ENCODE peak calls at places on chromosomes 1 and 21, in ten cellular contexts. One of them, this sample, is unnamed. For H3K4me1, the result is how much of the 10 kb centered on the place peaks cover.

GRCh38 chr1:220124542-220124941 is 30.6 kb downstream of the IARS2 start:
- DNase-seq in ascending aorta: no peak
- DNase-seq in tibial artery: no peak
- DNase-seq in mucosa of descending colon: no peak
- DNase-seq in SJSA1: no peak
- DNase-seq in GM23248: peak
- DNase-seq in GM23338: no peak
- DNase-seq in left ventricle myocardium inferior: no peak
- DNase-seq in A549: no peak
- DNase-seq in lower lobe of right lung: no peak
- DNase-seq in this sample: no peak

GRCh38 chr21:34889287-34889536 is 159.9 kb downstream of the RUNX1 start:
- DNase-seq in ascending aorta: peak
- DNase-seq in tibial artery: peak
- DNase-seq in mucosa of descending colon: peak
- DNase-seq in SJSA1: peak
- DNase-seq in GM23248: peak
- DNase-seq in GM23338: peak
- DNase-seq in left ventricle myocardium inferior: peak
- DNase-seq in A549: no peak
- DNase-seq in lower lobe of right lung: peak
- DNase-seq in this sample: peak

GRCh38 chr1:39158330-39159086 is 46.0 kb upstream of the MACF1 start:
- DNase-seq in ascending aorta: peak
- DNase-seq in tibial artery: no peak
- DNase-seq in mucosa of descending colon: peak
- DNase-seq in SJSA1: peak
- DNase-seq in GM23248: no peak
- DNase-seq in GM23338: peak
- DNase-seq in left ventricle myocardium inferior: no peak
- DNase-seq in A549: peak
- DNase-seq in lower lobe of right lung: peak
- DNase-seq in this sample: no peak

GRCh38 chr1:43979528-43980254 is 681 bp downstream of the B4GALT2 start:
- DNase-seq in ascending aorta: no peak
- DNase-seq in tibial artery: no peak
- DNase-seq in mucosa of descending colon: peak
- DNase-seq in SJSA1: peak
- DNase-seq in GM23248: peak
- DNase-seq in GM23338: peak
- DNase-seq in left ventricle myocardium inferior: peak
- DNase-seq in A549: no peak
- DNase-seq in lower lobe of right lung: no peak
- DNase-seq in this sample: peak

GRCh38 chr1:64845831-64846425 is 101.1 kb downstream of the RAVER2 start:
- DNase-seq in ascending aorta: no peak
- DNase-seq in tibial artery: no peak
- DNase-seq in mucosa of descending colon: no peak
- DNase-seq in SJSA1: no peak
- DNase-seq in GM23248: no peak
- DNase-seq in GM23338: no peak
- DNase-seq in left ventricle myocardium inferior: no peak
- DNase-seq in A549: no peak
- DNase-seq in lower lobe of right lung: no peak
- DNase-seq in this sample: no peak

GRCh38 chr21:28325618-28326017 is 667.1 kb downstream of the LTN1 start:
- DNase-seq in ascending aorta: no peak
- DNase-seq in tibial artery: no peak
- DNase-seq in mucosa of descending colon: no peak
- DNase-seq in SJSA1: no peak
- DNase-seq in GM23248: no peak
- DNase-seq in GM23338: peak
- DNase-seq in left ventricle myocardium inferior: no peak
- DNase-seq in A549: no peak
- DNase-seq in lower lobe of right lung: no peak
- DNase-seq in this sample: no peak

GRCh38 chr1:201795066-201795465 is 33.9 kb upstream of the IPO9 start:
- DNase-seq in ascending aorta: no peak
- DNase-seq in tibial artery: no peak
- DNase-seq in mucosa of descending colon: no peak
- DNase-seq in SJSA1: peak
- DNase-seq in GM23248: peak
- DNase-seq in GM23338: peak
- DNase-seq in left ventricle myocardium inferior: no peak
- DNase-seq in A549: no peak
- DNase-seq in lower lobe of right lung: no peak
- DNase-seq in this sample: peak

GRCh38 chr1:197042676-197043341 is 24.3 kb downstream of the F13B start:
- DNase-seq in ascending aorta: no peak
- DNase-seq in tibial artery: no peak
- DNase-seq in mucosa of descending colon: no peak
- DNase-seq in SJSA1: no peak
- DNase-seq in GM23248: no peak
- DNase-seq in GM23338: no peak
- DNase-seq in left ventricle myocardium inferior: no peak
- DNase-seq in A549: no peak
- DNase-seq in lower lobe of right lung: no peak
- DNase-seq in this sample: no peak

GRCh38 chr1:85118751-85119150 is 70.5 kb upstream of the MCOLN3 start:
- DNase-seq in ascending aorta: no peak
- DNase-seq in tibial artery: no peak
- DNase-seq in mucosa of descending colon: no peak
- DNase-seq in SJSA1: no peak
- DNase-seq in GM23248: peak
- DNase-seq in GM23338: no peak
- DNase-seq in left ventricle myocardium inferior: no peak
- DNase-seq in A549: no peak
- DNase-seq in lower lobe of right lung: no peak
- DNase-seq in this sample: no peak

GRCh38 chr1:52180176-52180575 is 38.3 kb downstream of the ZFYVE9 start:
- DNase-seq in ascending aorta: no peak
- DNase-seq in tibial artery: no peak
- DNase-seq in mucosa of descending colon: no peak
- DNase-seq in SJSA1: no peak
- DNase-seq in GM23248: no peak
- DNase-seq in GM23338: no peak
- DNase-seq in left ventricle myocardium inferior: no peak
- DNase-seq in A549: no peak
- DNase-seq in lower lobe of right lung: no peak
- DNase-seq in this sample: no peak

GRCh38 chr1:60911980-60912692 is 170.2 kb upstream of the NFIA start:
- DNase-seq in ascending aorta: no peak
- DNase-seq in tibial artery: peak
- DNase-seq in mucosa of descending colon: no peak
- DNase-seq in SJSA1: no peak
- DNase-seq in GM23248: no peak
- DNase-seq in GM23338: peak
- DNase-seq in left ventricle myocardium inferior: peak
- DNase-seq in A549: no peak
- DNase-seq in lower lobe of right lung: no peak
- DNase-seq in this sample: no peak

GRCh38 chr1:118928739-118929554 is 59.2 kb downstream of the TBX15 start:
- DNase-seq in ascending aorta: no peak
- DNase-seq in tibial artery: no peak
- DNase-seq in mucosa of descending colon: no peak
- DNase-seq in SJSA1: no peak
- DNase-seq in GM23248: peak
- DNase-seq in GM23338: peak
- DNase-seq in left ventricle myocardium inferior: no peak
- DNase-seq in A549: no peak
- DNase-seq in lower lobe of right lung: no peak
- DNase-seq in this sample: peak

GRCh38 chr1:48493970-48494769 is 22.2 kb upstream of the SPATA6 start:
- DNase-seq in ascending aorta: no peak
- DNase-seq in tibial artery: no peak
- DNase-seq in mucosa of descending colon: no peak
- DNase-seq in SJSA1: peak
- DNase-seq in GM23248: peak
- DNase-seq in GM23338: peak
- DNase-seq in left ventricle myocardium inferior: no peak
- DNase-seq in A549: no peak
- DNase-seq in lower lobe of right lung: no peak
- DNase-seq in this sample: no peak

GRCh38 chr1:22260860-22261432 is 118.0 kb upstream of the WNT4 start:
- DNase-seq in ascending aorta: no peak
- DNase-seq in tibial artery: no peak
- DNase-seq in mucosa of descending colon: no peak
- DNase-seq in SJSA1: no peak
- DNase-seq in GM23248: no peak
- DNase-seq in GM23338: no peak
- DNase-seq in left ventricle myocardium inferior: no peak
- DNase-seq in A549: no peak
- DNase-seq in lower lobe of right lung: no peak
- DNase-seq in this sample: no peak

GRCh38 chr1:170705981-170706380 is 42.0 kb downstream of the PRRX1 start:
- DNase-seq in ascending aorta: no peak
- DNase-seq in tibial artery: no peak
- DNase-seq in mucosa of descending colon: no peak
- DNase-seq in SJSA1: no peak
- DNase-seq in GM23248: no peak
- DNase-seq in GM23338: no peak
- DNase-seq in left ventricle myocardium inferior: no peak
- DNase-seq in A549: no peak
- DNase-seq in lower lobe of right lung: no peak
- DNase-seq in this sample: no peak

GRCh38 chr1:239739919-239740318 is 351.8 kb upstream of the FMN2 start:
- DNase-seq in ascending aorta: no peak
- DNase-seq in tibial artery: no peak
- DNase-seq in mucosa of descending colon: no peak
- DNase-seq in SJSA1: no peak
- DNase-seq in GM23248: no peak
- DNase-seq in GM23338: no peak
- DNase-seq in left ventricle myocardium inferior: no peak
- DNase-seq in A549: no peak
- DNase-seq in lower lobe of right lung: no peak
- DNase-seq in this sample: no peak

GRCh38 chr1:50779811-50780210 is 180.3 kb downstream of the FAF1 start:
- DNase-seq in ascending aorta: no peak
- DNase-seq in tibial artery: no peak
- DNase-seq in mucosa of descending colon: no peak
- DNase-seq in SJSA1: no peak
- DNase-seq in GM23248: no peak
- DNase-seq in GM23338: no peak
- DNase-seq in left ventricle myocardium inferior: no peak
- DNase-seq in A549: no peak
- DNase-seq in lower lobe of right lung: no peak
- DNase-seq in this sample: no peak
- H3K4me3 ChIP-seq in ascending aorta: no peak
- H3K4me3 ChIP-seq in tibial artery: no peak
- H3K4me3 ChIP-seq in mucosa of descending colon: no peak
- H3K4me3 ChIP-seq in SJSA1: no peak
- H3K4me3 ChIP-seq in GM23248: no peak
- H3K4me3 ChIP-seq in GM23338: no peak
- H3K4me3 ChIP-seq in left ventricle myocardium inferior: no peak
- H3K4me3 ChIP-seq in A549: no peak
- H3K4me3 ChIP-seq in lower lobe of right lung: no peak
- H3K4me3 ChIP-seq in this sample: no peak

DNA sequence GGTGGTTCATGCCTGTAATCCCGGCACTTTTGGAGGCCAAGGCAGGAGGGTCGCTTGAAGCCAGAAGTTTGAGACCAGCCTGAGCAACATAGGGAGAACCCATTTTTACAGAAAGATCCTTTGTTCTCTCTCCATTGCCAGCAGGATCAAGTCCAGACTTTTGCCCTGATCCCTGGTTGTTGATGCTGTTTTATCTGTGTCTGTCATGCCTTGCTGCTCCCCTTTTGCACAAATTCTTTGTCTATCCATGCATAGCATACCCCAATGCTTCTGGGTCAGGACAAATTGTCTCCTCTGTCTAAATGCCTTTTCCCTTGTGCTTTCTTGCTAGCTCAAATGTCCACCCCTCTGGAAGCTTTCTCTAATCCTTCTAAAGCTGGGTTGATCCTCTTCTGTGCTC is 25.3 kb upstream of the FAAH start:
- DNase-seq in ascending aorta: no peak
- DNase-seq in tibial artery: no peak
- DNase-seq in mucosa of descending colon: no peak
- DNase-seq in SJSA1: no peak
- DNase-seq in GM23248: no peak
- DNase-seq in GM23338: no peak
- DNase-seq in left ventricle myocardium inferior: no peak
- DNase-seq in A549: no peak
- DNase-seq in lower lobe of right lung: no peak
- DNase-seq in this sample: no peak
- H3K4me1 ChIP-seq in ascending aorta: under half
- H3K4me1 ChIP-seq in tibial artery: under half
- H3K4me1 ChIP-seq in mucosa of descending colon: under half
- H3K4me1 ChIP-seq in SJSA1: under half
- H3K4me1 ChIP-seq in GM23248: under half
- H3K4me1 ChIP-seq in GM23338: under half
- H3K4me1 ChIP-seq in left ventricle myocardium inferior: under half
- H3K4me1 ChIP-seq in A549: under half
- H3K4me1 ChIP-seq in lower lobe of right lung: under half
- H3K4me1 ChIP-seq in this sample: under half

DNA sequence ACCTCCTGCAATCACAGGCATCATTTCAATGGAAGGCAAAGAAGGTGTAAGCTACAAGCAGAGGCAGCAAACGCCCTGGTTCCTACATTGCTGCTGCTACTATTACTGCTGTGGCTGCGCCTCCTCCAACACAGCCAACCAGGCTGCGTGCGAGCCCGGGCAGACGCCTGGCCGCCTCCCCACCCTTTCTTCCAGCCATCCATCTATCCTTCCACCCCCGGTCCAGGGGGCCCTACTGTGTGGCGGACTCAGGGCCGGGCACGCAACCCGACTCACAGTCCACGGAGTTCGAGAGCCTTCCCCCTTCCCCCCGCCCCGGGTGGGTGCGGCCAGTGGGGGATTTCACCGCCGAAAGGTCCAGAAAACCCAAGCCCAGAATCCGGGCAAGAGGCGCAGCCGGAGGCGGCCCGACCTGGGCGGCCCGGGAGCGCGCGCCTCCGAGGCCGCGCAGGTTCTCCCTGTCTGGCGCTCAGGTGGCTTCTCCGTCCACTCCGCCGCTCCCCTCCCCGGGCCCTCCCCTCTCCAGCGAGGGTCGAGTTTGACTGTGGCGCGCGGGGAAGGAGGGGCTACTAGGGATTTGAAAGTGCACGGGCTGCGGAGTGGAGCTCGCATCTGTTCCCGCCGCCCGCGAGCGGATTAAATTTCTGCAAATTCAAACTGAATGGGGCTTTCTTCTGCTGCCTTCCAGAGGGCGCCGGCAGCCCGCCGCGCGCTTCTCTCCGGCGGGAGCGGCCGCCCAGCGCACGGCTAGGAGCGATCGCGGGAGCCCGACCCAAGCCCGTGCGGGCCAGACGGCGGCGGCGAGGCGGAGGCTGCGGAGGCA is at the start of gene HUNK:
- DNase-seq in ascending aorta: no peak
- DNase-seq in tibial artery: no peak
- DNase-seq in mucosa of descending colon: peak
- DNase-seq in SJSA1: peak
- DNase-seq in GM23248: peak
- DNase-seq in GM23338: peak
- DNase-seq in left ventricle myocardium inferior: no peak
- DNase-seq in A549: peak
- DNase-seq in lower lobe of right lung: peak
- DNase-seq in this sample: peak
- H3K4me3 ChIP-seq in ascending aorta: peak
- H3K4me3 ChIP-seq in tibial artery: peak
- H3K4me3 ChIP-seq in mucosa of descending colon: peak
- H3K4me3 ChIP-seq in SJSA1: peak
- H3K4me3 ChIP-seq in GM23248: peak
- H3K4me3 ChIP-seq in GM23338: peak
- H3K4me3 ChIP-seq in left ventricle myocardium inferior: peak
- H3K4me3 ChIP-seq in A549: peak
- H3K4me3 ChIP-seq in lower lobe of right lung: peak
- H3K4me3 ChIP-seq in this sample: peak

GRCh38 chr1:227916655-227917054 is 31.1 kb downstream of the WNT9A start:
- DNase-seq in ascending aorta: no peak
- DNase-seq in tibial artery: no peak
- DNase-seq in mucosa of descending colon: no peak
- DNase-seq in SJSA1: no peak
- DNase-seq in GM23248: no peak
- DNase-seq in GM23338: no peak
- DNase-seq in left ventricle myocardium inferior: no peak
- DNase-seq in A549: no peak
- DNase-seq in lower lobe of right lung: no peak
- DNase-seq in this sample: no peak
- H3K4me1 ChIP-seq in ascending aorta: under half
- H3K4me1 ChIP-seq in tibial artery: under half
- H3K4me1 ChIP-seq in mucosa of descending colon: under half
- H3K4me1 ChIP-seq in SJSA1: under half
- H3K4me1 ChIP-seq in GM23248: under half
- H3K4me1 ChIP-seq in GM23338: under half
- H3K4me1 ChIP-seq in left ventricle myocardium inferior: under half
- H3K4me1 ChIP-seq in A549: under half
- H3K4me1 ChIP-seq in lower lobe of right lung: under half
- H3K4me1 ChIP-seq in this sample: under half

This sample was measured in HAP-1.